ENCODE peak calls at places on chromosomes 2 and 18, in ten cellular contexts. T is A549; S is ovary; K is tibial artery; O is heart right ventricle; C is hepatocyte; P is colonic mucosa; X is CD8-positive, alpha-beta T cell; U is WERI-Rb-1; F is breast epithelium. D is an unnamed sample. For H3K9me3, the result is how much of the 10 kb centered on the place peaks cover.

GRCh38 chr18:22524783-22525182 is 107.1 kb upstream of the CTAGE1 start:
- DNase-seq in C (no peak), X (no peak), S (no peak), U (no peak), K (no peak), F (no peak), P (no peak), T (no peak), O (no peak), D (no peak)

GRCh38 chr2:232586943-232587342 is 36.5 kb downstream of the EIF4E2 start:
- DNase-seq in U (no peak), K (no peak), X (no peak), P (no peak), F (no peak), O (no peak), C (no peak), S (no peak), T (no peak), D (no peak)

GRCh38 chr2:68200157-68200787 is 42.6 kb downstream of the PNO1 start:
- DNase-seq in K (no peak), F (no peak), X (no peak), U (no peak), O (no peak), T (no peak), S (no peak), P (no peak), C (no peak), D (no peak)

GRCh38 chr2:10238991-10239485 is 63.7 kb upstream of the HPCAL1 start:
- DNase-seq in O (no peak), P (no peak), F (no peak), C (no peak), X (no peak), T (no peak), S (no peak), K (peak), U (no peak), D (no peak)

GRCh38 chr2:170282851-170283250 is 104.9 kb downstream of the MYO3B start:
- DNase-seq in S (no peak), O (no peak), F (no peak), X (no peak), K (no peak), T (no peak), P (no peak), U (no peak), C (no peak), D (no peak)

GRCh38 chr2:215738360-215738759 is 275.0 kb downstream of the MREG start:
- DNase-seq in F (no peak), O (no peak), S (no peak), K (no peak), C (no peak), X (no peak), P (no peak), U (no peak), T (no peak), D (no peak)

GRCh38 chr2:164510895-164511294 is 110.4 kb downstream of the GRB14 start:
- DNase-seq in T (no peak), P (no peak), X (no peak), K (no peak), S (no peak), F (no peak), O (peak), U (no peak), C (no peak), D (no peak)

GRCh38 chr18:63073481-63073880 is 246.1 kb downstream of the BCL2 start:
- DNase-seq in K (no peak), C (no peak), P (no peak), S (no peak), O (no peak), T (peak), X (no peak), F (no peak), U (no peak), D (no peak)

GRCh38 chr2:73728043-73728442 is 9.1 kb downstream of the TPRKB start:
- DNase-seq in K (no peak), O (no peak), F (no peak), U (no peak), X (peak), T (no peak), S (no peak), P (no peak), C (no peak), D (no peak)

GRCh38 chr18:78979058-78979680 is 449 bp upstream of the SALL3 start:
- DNase-seq in K (no peak), S (no peak), U (peak), F (no peak), P (no peak), X (no peak), O (no peak), C (no peak), T (no peak), D (no peak)

GRCh38 chr2:128642316-128642715 is 323.6 kb upstream of the HS6ST1 start:
- DNase-seq in O (no peak), U (no peak), F (no peak), X (peak), C (no peak), T (no peak), S (peak), P (no peak), K (peak), D (no peak)

DNA sequence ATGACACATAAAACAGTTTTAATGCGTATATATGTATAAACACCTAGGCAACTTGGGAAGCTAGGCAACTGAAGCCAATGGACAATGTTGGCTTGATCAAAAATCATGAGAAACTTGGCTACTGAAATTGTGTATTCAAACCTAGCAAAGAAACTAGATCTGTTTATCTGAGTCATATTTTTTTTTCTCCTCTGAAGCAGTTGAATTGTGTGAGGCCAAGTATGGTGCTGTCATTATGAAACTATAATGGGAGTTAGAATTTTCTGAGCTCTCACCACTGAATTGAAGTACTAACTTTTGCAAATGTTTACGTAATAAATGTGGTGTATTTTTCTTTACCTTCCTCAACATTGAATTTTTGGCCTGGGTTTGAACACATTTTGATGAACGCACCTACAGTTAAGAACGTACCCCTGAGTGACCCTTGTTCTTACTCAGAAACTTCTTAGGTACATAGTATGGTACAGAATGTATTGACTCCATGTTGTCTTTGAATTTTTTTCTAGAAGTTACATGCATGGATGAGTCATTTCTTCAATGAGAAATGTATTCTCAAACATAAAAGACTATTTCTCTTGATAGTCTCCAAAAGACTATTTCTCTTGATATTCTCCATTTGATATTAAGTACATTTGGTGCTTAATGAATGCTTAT is 23.8 kb downstream of the CD28 start:
- DNase-seq in C (no peak), P (no peak), F (no peak), S (no peak), T (no peak), K (no peak), X (no peak), U (no peak), O (no peak), D (no peak)
- H3K4me3 ChIP-seq in C (no peak), P (no peak), F (no peak), S (no peak), T (no peak), K (no peak), X (no peak), U (no peak), O (no peak), D (no peak)

GRCh38 chr18:45137089-45137423 is 456.4 kb downstream of the SETBP1 start:
- DNase-seq in T (no peak), F (no peak), K (no peak), O (no peak), U (no peak), C (no peak), P (no peak), X (no peak), S (no peak), D (no peak)

GRCh38 chr18:45139478-45139877 is 458.8 kb downstream of the SETBP1 start:
- DNase-seq in T (no peak), C (no peak), S (no peak), O (no peak), X (no peak), U (no peak), P (no peak), K (no peak), F (no peak), D (no peak)

DNA sequence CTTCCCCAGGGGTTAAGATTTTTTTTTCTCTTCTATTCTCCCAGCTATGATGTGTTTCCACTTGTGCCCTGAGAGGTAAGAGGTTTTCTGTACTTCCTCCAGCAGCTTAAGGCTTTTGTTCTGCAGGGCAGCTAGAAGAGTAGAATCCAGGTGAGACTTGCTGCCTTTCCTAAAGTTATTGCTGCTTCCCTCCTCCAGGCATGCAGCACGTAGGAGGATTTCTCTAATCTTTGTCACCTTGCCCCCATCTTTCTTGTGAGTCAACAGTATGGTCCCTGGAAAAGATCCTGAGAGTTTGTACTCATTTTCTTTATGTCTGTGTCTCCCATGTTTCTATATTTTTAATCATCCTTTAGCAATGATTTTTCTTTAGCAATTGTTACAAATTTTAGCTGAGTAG is 462.2 kb downstream of the SETBP1 start:
- DNase-seq in K (no peak), U (no peak), O (no peak), X (no peak), T (no peak), F (no peak), S (no peak), C (no peak), P (no peak), D (no peak)
- TF ChIP-seq CTCF in K (no peak), U (no peak), O (no peak), X (no peak), T (no peak), F (no peak), S (no peak), C (no peak), P (no peak), D (no peak)

DNA sequence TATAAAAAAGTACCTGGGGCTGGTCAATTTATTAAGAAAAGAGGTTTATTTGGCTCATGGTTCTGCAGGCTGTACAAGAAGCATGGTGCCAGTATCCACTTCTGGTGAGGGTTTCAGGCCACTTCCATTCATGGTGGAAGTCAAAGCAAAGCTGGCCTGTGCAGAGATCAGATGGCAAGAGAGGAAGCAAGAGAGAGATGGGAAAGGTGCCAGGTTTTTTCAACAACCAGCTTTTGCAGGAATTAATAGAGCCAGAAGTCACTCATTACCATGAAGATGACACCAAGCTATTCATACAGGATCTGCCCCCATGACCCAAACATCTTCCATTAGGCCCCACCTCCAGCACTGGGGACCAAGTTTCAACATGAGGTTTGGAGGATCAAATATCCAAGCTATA is 56.8 kb upstream of the ST3GAL5 start:
- DNase-seq in F (no peak), K (no peak), S (no peak), P (no peak), T (no peak), C (no peak), U (no peak), X (no peak), O (no peak), D (no peak)
- H3K9me3 ChIP-seq in F (under half), K (under half), S (under half), P (under half), T (half or more), C (under half), U (under half), X (under half), O (under half), D (under half)

DNA sequence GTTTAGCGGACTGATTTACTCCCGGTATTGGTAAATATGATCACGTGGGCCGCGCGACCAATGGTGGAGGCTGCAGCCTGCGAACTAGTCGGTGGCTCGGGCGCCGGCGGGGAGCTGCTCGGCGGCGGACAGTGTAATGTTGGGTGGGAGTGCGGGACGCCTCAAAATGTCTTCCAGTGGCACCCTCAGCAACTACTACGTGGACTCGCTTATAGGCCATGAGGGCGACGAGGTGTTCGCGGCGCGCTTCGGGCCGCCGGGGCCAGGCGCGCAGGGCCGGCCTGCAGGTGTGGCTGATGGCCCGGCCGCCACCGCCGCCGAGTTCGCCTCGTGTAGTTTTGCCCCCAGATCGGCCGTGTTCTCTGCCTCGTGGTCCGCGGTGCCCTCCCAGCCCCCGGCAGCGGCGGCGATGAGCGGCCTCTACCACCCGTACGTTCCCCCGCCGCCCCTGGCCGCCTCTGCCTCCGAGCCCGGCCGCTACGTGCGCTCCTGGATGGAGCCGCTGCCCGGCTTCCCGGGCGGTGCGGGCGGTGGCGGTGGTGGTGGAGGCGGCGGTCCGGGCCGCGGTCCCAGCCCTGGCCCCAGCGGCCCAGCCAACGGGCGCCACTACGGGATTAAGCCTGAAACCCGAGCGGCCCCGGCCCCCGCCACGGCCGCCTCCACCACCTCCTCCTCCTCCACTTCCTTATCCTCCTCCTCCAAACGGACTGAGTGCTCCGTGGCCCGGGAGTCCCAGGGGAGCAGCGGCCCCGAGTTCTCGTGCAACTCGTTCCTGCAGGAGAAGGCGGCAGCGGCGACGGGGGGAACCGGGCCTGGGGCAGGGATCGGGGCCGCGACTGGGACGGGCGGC is at the start of gene HOXD9:
- DNase-seq in K (no peak), U (peak), X (no peak), T (no peak), F (no peak), P (peak), O (no peak), C (no peak), S (peak), D (peak)
- H3K4me3 ChIP-seq in K (peak), U (peak), X (peak), T (no peak), F (peak), P (peak), O (peak), C (no peak), S (peak), D (peak)

DNA sequence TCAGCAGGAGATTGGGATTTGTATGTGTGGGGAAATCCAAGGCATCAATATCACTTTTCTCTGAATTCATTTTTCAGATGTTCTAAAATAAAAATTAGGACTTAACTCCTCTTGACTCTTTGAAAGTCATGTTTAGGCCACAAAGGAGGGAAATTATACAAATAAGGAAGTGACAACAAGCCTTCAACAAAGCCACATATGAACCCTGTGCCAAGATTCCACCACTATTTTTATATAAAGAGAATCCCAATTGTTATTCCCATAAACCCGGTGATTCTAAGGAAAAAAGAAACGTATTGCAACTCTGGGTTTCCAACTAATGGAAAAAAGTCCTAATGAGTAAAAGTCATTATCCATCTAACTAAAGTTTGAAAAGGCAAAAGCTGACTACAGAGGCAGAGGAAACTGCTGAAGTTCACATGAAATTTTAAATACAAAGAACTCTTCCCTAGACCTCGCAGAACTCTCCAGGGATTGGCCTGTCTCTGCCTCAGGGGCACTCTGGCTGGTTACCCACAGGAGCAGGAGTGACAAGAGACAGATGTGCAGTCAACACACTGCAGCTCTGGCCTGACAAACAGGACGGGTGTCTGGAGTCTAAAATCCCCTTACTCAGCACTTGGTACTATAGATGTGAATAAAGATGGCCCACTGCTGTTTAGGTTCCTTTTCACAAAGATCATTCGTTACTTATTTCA is 11.5 kb downstream of the NPC1 start:
- DNase-seq in F (no peak), X (no peak), K (no peak), P (no peak), C (no peak), U (no peak), T (no peak), O (no peak), S (no peak), D (peak)
- TF ChIP-seq CTCF in F (no peak), X (no peak), K (no peak), P (no peak), C (no peak), U (no peak), T (no peak), O (no peak), S (no peak), D (no peak)

DNA sequence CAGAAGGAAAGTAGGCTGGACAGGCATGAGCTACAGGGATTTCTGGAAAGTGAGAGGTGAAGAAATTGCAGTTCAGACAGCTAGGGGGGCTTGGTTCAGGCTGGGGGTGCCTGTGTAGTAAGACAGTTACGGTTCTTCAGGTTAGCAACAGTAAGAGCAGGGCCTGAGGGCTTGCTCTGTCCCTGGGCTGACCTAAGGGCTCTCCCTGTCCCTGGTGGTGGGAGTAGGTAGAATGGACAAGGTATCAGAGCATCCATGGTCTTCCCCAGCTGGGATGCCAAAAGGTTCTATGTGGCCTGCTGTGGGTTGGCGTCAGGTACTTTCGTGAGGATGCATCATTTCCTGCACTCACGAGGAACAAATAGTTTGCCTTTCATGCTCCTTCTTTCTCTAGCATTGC is 34.6 kb upstream of the TACR1 start:
- DNase-seq in O (no peak), U (no peak), S (no peak), T (no peak), F (no peak), K (no peak), X (no peak), C (no peak), P (no peak), D (no peak)
- H3K9me3 ChIP-seq in O (under half), U (under half), S (under half), T (under half), F (under half), K (under half), X (under half), C (under half), P (under half), D (under half)

DNA sequence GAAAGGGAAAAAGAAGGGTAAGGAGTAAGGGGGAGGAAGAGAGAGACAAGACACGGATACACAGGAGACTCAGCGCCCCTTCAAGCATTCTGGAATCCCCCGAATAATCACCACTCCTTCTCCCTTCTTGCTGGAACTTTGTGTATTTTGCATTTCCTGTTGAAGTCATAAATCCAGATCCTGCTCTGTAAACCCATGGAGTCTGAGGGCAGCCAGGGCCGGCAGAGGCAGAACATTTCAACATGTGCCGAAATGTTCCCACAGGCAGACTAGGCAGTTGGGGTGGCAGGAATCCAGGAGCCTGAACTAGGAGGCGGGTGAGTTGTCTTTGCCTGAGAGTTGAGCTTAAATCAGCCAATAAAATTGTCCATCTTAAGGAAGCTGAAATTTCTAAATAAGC is 193.1 kb downstream of the SH3RF3 start:
- DNase-seq in X (no peak), P (peak), F (peak), O (peak), S (peak), T (no peak), C (peak), U (no peak), K (peak), D (no peak)
- H3K4me3 ChIP-seq in X (no peak), P (no peak), F (no peak), O (no peak), S (no peak), T (no peak), C (no peak), U (no peak), K (peak), D (no peak)

DNA sequence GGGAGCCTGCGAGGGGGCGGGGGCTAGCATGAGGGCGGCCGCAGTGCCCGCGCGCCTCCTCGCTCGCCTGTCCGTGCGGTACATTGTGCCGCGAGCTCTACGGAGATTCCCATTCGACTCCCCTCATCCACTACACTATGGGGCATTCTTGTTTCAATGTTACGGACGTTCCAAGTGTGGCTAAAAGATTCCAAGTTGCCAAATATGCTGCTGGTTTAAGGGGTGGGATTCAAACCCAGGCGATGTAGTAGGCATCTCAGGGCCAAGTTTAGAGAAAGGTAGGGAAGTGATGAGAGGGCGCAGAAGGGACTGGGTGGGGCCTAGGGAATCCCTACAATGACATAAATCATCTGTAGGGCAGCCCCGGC is 10.0 kb upstream of the CRYBA2 start:
- DNase-seq in S (no peak), U (no peak), O (no peak), F (no peak), C (no peak), P (no peak), X (no peak), K (no peak), T (no peak), D (no peak)
- TF ChIP-seq CTCF in S (no peak), U (no peak), O (no peak), F (no peak), C (no peak), P (no peak), X (no peak), K (no peak), T (no peak), D (no peak)